ENCODE peak calls at places on chromosomes 12 and 14, in five cellular contexts. One of them, this sample, is unnamed.

GRCh38 chr12:59182191-59182590 is 261.9 kb upstream of the LRIG3 start:
- DNase-seq in A549: no peak
- DNase-seq in left lung: no peak
- DNase-seq in MG63: peak; percentile 6
- DNase-seq in AG20443: no peak
- DNase-seq in this sample: no peak

GRCh38 chr12:53575502-53576264 is 50.5 kb downstream of the ATF7 start:
- DNase-seq in A549: peak; percentile 63
- DNase-seq in AG20443: peak; percentile 45
- DNase-seq in MG63: peak; percentile 53
- DNase-seq in left lung: no peak
- DNase-seq in this sample: peak; percentile 61

GRCh38 chr14:92463141-92463540 is 50.4 kb upstream of the RIN3 start:
- DNase-seq in AG20443: no peak
- DNase-seq in A549: no peak
- DNase-seq in left lung: no peak
- DNase-seq in MG63: no peak
- DNase-seq in this sample: no peak

GRCh38 chr14:26125039-26125438 is 472.8 kb downstream of the NOVA1 start:
- DNase-seq in A549: no peak
- DNase-seq in MG63: no peak
- DNase-seq in left lung: no peak
- DNase-seq in AG20443: no peak
- DNase-seq in this sample: no peak

GRCh38 chr14:99412122-99413061 is 68.3 kb downstream of the SETD3 start:
- DNase-seq in MG63: no peak
- DNase-seq in A549: no peak
- DNase-seq in left lung: no peak
- DNase-seq in AG20443: no peak
- DNase-seq in this sample: no peak

GRCh38 chr14:69682607-69683263 is 71.3 kb downstream of the SUSD6 start:
- DNase-seq in MG63: no peak
- DNase-seq in AG20443: peak; percentile 60
- DNase-seq in A549: no peak
- DNase-seq in left lung: no peak
- DNase-seq in this sample: no peak

GRCh38 chr12:58086006-58086405 is 144.6 kb downstream of the ATP23 start:
- DNase-seq in AG20443: no peak
- DNase-seq in MG63: no peak
- DNase-seq in A549: no peak
- DNase-seq in left lung: no peak
- DNase-seq in this sample: no peak

GRCh38 chr14:38290601-38291190 is 34.8 kb upstream of the CLEC14A start:
- DNase-seq in left lung: no peak
- DNase-seq in A549: no peak
- DNase-seq in AG20443: peak; percentile 61
- DNase-seq in MG63: peak; percentile 36
- DNase-seq in this sample: peak; percentile 15

GRCh38 chr12:29073631-29074239 is 75.3 kb upstream of the FAR2 start:
- DNase-seq in A549: peak; percentile 51
- DNase-seq in AG20443: peak; percentile 63
- DNase-seq in MG63: peak; percentile 31
- DNase-seq in left lung: no peak
- DNase-seq in this sample: peak; percentile 28

GRCh38 chr12:81639196-81639595 is 120.0 kb downstream of the PPFIA2 start:
- DNase-seq in left lung: no peak
- DNase-seq in AG20443: no peak
- DNase-seq in A549: no peak
- DNase-seq in MG63: no peak
- DNase-seq in this sample: no peak

GRCh38 chr12:51343201-51343600 is 3.3 kb downstream of the CELA1 start:
- DNase-seq in left lung: no peak
- DNase-seq in MG63: no peak
- DNase-seq in AG20443: no peak
- DNase-seq in A549: no peak
- DNase-seq in this sample: no peak

GRCh38 chr14:80973918-80974317 is 18.5 kb downstream of the TSHR start:
- DNase-seq in A549: no peak
- DNase-seq in left lung: no peak
- DNase-seq in MG63: peak; percentile 13
- DNase-seq in AG20443: no peak
- DNase-seq in this sample: peak; percentile 59